ENCODE peak calls at places on chromosomes 16 and 17, in five cellular contexts. One of them, this sample, is unnamed.

GRCh38 chr16:69187891-69188451 is 1.0 kb downstream of the SNTB2 start:
- DNase-seq in GM06990: no peak
- DNase-seq in fibroblast of lung: peak
- DNase-seq in Panc1: no peak
- DNase-seq in ovary: no peak
- DNase-seq in this sample: no peak

GRCh38 chr16:88306860-88307545 is 75.8 kb upstream of the ZNF469 start:
- DNase-seq in fibroblast of lung: peak
- DNase-seq in Panc1: no peak
- DNase-seq in GM06990: no peak
- DNase-seq in ovary: peak
- DNase-seq in this sample: peak

GRCh38 chr16:49608801-49609200 is 235.2 kb downstream of the C16orf78 start:
- DNase-seq in fibroblast of lung: peak
- DNase-seq in ovary: peak
- DNase-seq in Panc1: no peak
- DNase-seq in GM06990: no peak
- DNase-seq in this sample: no peak

GRCh38 chr16:78709137-78709871 is 609.9 kb downstream of the WWOX start:
- DNase-seq in Panc1: no peak
- DNase-seq in GM06990: no peak
- DNase-seq in ovary: no peak
- DNase-seq in fibroblast of lung: no peak
- DNase-seq in this sample: no peak

GRCh38 chr17:50102164-50102991 is 7.2 kb downstream of the PDK2 start:
- DNase-seq in Panc1: no peak
- DNase-seq in ovary: peak
- DNase-seq in GM06990: no peak
- DNase-seq in fibroblast of lung: no peak
- DNase-seq in this sample: no peak

GRCh38 chr17:58006563-58006923 is 503 bp downstream of the SRSF1 start:
- DNase-seq in Panc1: no peak
- DNase-seq in GM06990: no peak
- DNase-seq in fibroblast of lung: peak
- DNase-seq in ovary: peak
- DNase-seq in this sample: no peak

GRCh38 chr16:9311303-9311954 is 220.0 kb downstream of the HAPSTR1 start:
- DNase-seq in GM06990: no peak
- DNase-seq in Panc1: no peak
- DNase-seq in ovary: no peak
- DNase-seq in fibroblast of lung: no peak
- DNase-seq in this sample: no peak

GRCh38 chr17:59829217-59830006 is 63.3 kb downstream of the TUBD1 start:
- DNase-seq in GM06990: peak
- DNase-seq in Panc1: peak
- DNase-seq in ovary: no peak
- DNase-seq in fibroblast of lung: peak
- DNase-seq in this sample: peak

GRCh38 chr16:66150691-66151090 is 215.8 kb upstream of the CDH5 start:
- DNase-seq in ovary: no peak
- DNase-seq in Panc1: no peak
- DNase-seq in GM06990: no peak
- DNase-seq in fibroblast of lung: peak
- DNase-seq in this sample: no peak

GRCh38 chr17:74356640-74357465 is 4.8 kb downstream of the BTBD17 start:
- DNase-seq in GM06990: no peak
- DNase-seq in Panc1: no peak
- DNase-seq in fibroblast of lung: no peak
- DNase-seq in ovary: no peak
- DNase-seq in this sample: no peak

GRCh38 chr17:49469831-49470568 is 25.1 kb upstream of the NGFR start:
- DNase-seq in Panc1: no peak
- DNase-seq in fibroblast of lung: no peak
- DNase-seq in ovary: no peak
- DNase-seq in GM06990: no peak
- DNase-seq in this sample: no peak

GRCh38 chr16:19771796-19772195 is 53.7 kb downstream of the IQCK start:
- DNase-seq in fibroblast of lung: no peak
- DNase-seq in GM06990: no peak
- DNase-seq in Panc1: no peak
- DNase-seq in ovary: no peak
- DNase-seq in this sample: peak

GRCh38 chr17:41683441-41684007 is 5.2 kb upstream of the EIF1 start:
- DNase-seq in ovary: no peak
- DNase-seq in GM06990: no peak
- DNase-seq in Panc1: no peak
- DNase-seq in fibroblast of lung: no peak
- DNase-seq in this sample: no peak

GRCh38 chr17:68229619-68230018 is 18.2 kb upstream of the AMZ2 start:
- DNase-seq in Panc1: no peak
- DNase-seq in fibroblast of lung: no peak
- DNase-seq in ovary: no peak
- DNase-seq in GM06990: no peak
- DNase-seq in this sample: no peak

GRCh38 chr17:66446419-66446818 is 144.0 kb downstream of the PRKCA start:
- DNase-seq in fibroblast of lung: no peak
- DNase-seq in ovary: no peak
- DNase-seq in GM06990: no peak
- DNase-seq in Panc1: no peak
- DNase-seq in this sample: no peak

GRCh38 chr17:29292071-29292991 is 1.6 kb downstream of the NUFIP2 start:
- DNase-seq in GM06990: peak
- DNase-seq in fibroblast of lung: peak
- DNase-seq in ovary: peak
- DNase-seq in Panc1: no peak
- DNase-seq in this sample: no peak

GRCh38 chr17:73210002-73210678 is 17.3 kb downstream of the COG1 start:
- DNase-seq in Panc1: no peak
- DNase-seq in fibroblast of lung: no peak
- DNase-seq in ovary: no peak
- DNase-seq in GM06990: no peak
- DNase-seq in this sample: no peak

GRCh38 chr17:45127583-45128300 is 4.6 kb downstream of the PLCD3 start:
- DNase-seq in Panc1: no peak
- DNase-seq in ovary: peak
- DNase-seq in fibroblast of lung: no peak
- DNase-seq in GM06990: no peak
- DNase-seq in this sample: no peak

GRCh38 chr17:70345061-70345460 is 175.7 kb downstream of the KCNJ2 start:
- DNase-seq in Panc1: no peak
- DNase-seq in GM06990: no peak
- DNase-seq in ovary: no peak
- DNase-seq in fibroblast of lung: no peak
- DNase-seq in this sample: no peak

GRCh38 chr16:15704545-15704987 is 54.5 kb downstream of the NDE1 start:
- DNase-seq in Panc1: peak
- DNase-seq in fibroblast of lung: peak
- DNase-seq in GM06990: no peak
- DNase-seq in ovary: peak
- DNase-seq in this sample: no peak

GRCh38 chr16:67943619-67944503 is at the start of gene LCAT:
- DNase-seq in fibroblast of lung: peak
- DNase-seq in ovary: peak
- DNase-seq in Panc1: no peak
- DNase-seq in GM06990: peak
- DNase-seq in this sample: no peak

GRCh38 chr17:62017496-62017895 is 47.6 kb downstream of the MED13 start:
- DNase-seq in GM06990: no peak
- DNase-seq in ovary: no peak
- DNase-seq in fibroblast of lung: peak
- DNase-seq in Panc1: no peak
- DNase-seq in this sample: peak

GRCh38 chr16:19912445-19913305 is 28.0 kb upstream of the GPRC5B start:
- DNase-seq in GM06990: no peak
- DNase-seq in ovary: no peak
- DNase-seq in Panc1: no peak
- DNase-seq in fibroblast of lung: peak
- DNase-seq in this sample: peak

GRCh38 chr16:56436258-56436657 is 10.9 kb upstream of the AMFR start:
- DNase-seq in Panc1: no peak
- DNase-seq in ovary: no peak
- DNase-seq in GM06990: no peak
- DNase-seq in fibroblast of lung: no peak
- DNase-seq in this sample: no peak

GRCh38 chr17:69404398-69404797 is 10.1 kb upstream of the MAP2K6 start:
- DNase-seq in GM06990: no peak
- DNase-seq in Panc1: no peak
- DNase-seq in fibroblast of lung: peak
- DNase-seq in ovary: no peak
- DNase-seq in this sample: no peak

GRCh38 chr17:28693866-28694265 is 17.8 kb downstream of the PROCA1 start:
- DNase-seq in ovary: no peak
- DNase-seq in fibroblast of lung: no peak
- DNase-seq in Panc1: no peak
- DNase-seq in GM06990: no peak
- DNase-seq in this sample: no peak

GRCh38 chr17:43908111-43908721 is 880 bp upstream of the MPP2 start:
- DNase-seq in fibroblast of lung: peak
- DNase-seq in Panc1: no peak
- DNase-seq in ovary: peak
- DNase-seq in GM06990: no peak
- DNase-seq in this sample: no peak

GRCh38 chr17:19399750-19400450 is 11.1 kb upstream of the RNF112 start:
- DNase-seq in GM06990: no peak
- DNase-seq in Panc1: no peak
- DNase-seq in ovary: no peak
- DNase-seq in fibroblast of lung: no peak
- DNase-seq in this sample: no peak

GRCh38 chr16:86151372-86151950 is 252.5 kb downstream of the IRF8 start:
- DNase-seq in GM06990: no peak
- DNase-seq in fibroblast of lung: no peak
- DNase-seq in ovary: no peak
- DNase-seq in Panc1: no peak
- DNase-seq in this sample: no peak

GRCh38 chr16:86142801-86143236 is 243.9 kb downstream of the IRF8 start:
- DNase-seq in fibroblast of lung: no peak
- DNase-seq in Panc1: no peak
- DNase-seq in GM06990: no peak
- DNase-seq in ovary: no peak
- DNase-seq in this sample: no peak

GRCh38 chr16:86150646-86151371 is 251.8 kb downstream of the IRF8 start:
- DNase-seq in ovary: no peak
- DNase-seq in GM06990: no peak
- DNase-seq in Panc1: no peak
- DNase-seq in fibroblast of lung: no peak
- DNase-seq in this sample: no peak

GRCh38 chr16:86143666-86144065 is 244.7 kb downstream of the IRF8 start:
- DNase-seq in Panc1: no peak
- DNase-seq in GM06990: no peak
- DNase-seq in fibroblast of lung: no peak
- DNase-seq in ovary: no peak
- DNase-seq in this sample: no peak

GRCh38 chr16:86145669-86146068 is 246.7 kb downstream of the IRF8 start:
- DNase-seq in Panc1: no peak
- DNase-seq in GM06990: no peak
- DNase-seq in fibroblast of lung: no peak
- DNase-seq in ovary: no peak
- DNase-seq in this sample: no peak
- H3K4me3 ChIP-seq in Panc1: no peak
- H3K4me3 ChIP-seq in GM06990: no peak
- H3K4me3 ChIP-seq in fibroblast of lung: no peak
- H3K4me3 ChIP-seq in ovary: no peak
- H3K4me3 ChIP-seq in this sample: no peak

GRCh38 chr16:58337090-58337444 is 42.2 kb upstream of the PRSS54 start:
- DNase-seq in ovary: no peak
- DNase-seq in GM06990: no peak
- DNase-seq in fibroblast of lung: no peak
- DNase-seq in Panc1: no peak
- DNase-seq in this sample: no peak
- H3K4me3 ChIP-seq in ovary: peak
- H3K4me3 ChIP-seq in GM06990: no peak
- H3K4me3 ChIP-seq in fibroblast of lung: peak
- H3K4me3 ChIP-seq in Panc1: peak
- H3K4me3 ChIP-seq in this sample: peak

GRCh38 chr17:7834891-7835817 is 1.1 kb downstream of the KDM6B start:
- DNase-seq in Panc1: peak
- DNase-seq in fibroblast of lung: peak
- DNase-seq in ovary: peak
- DNase-seq in GM06990: peak
- DNase-seq in this sample: peak

GRCh38 chr17:7832431-7832830 is 1.6 kb upstream of the KDM6B start:
- DNase-seq in ovary: no peak
- DNase-seq in GM06990: no peak
- DNase-seq in fibroblast of lung: no peak
- DNase-seq in Panc1: no peak
- DNase-seq in this sample: no peak

GRCh38 chr17:7834554-7834890 is 505 bp downstream of the KDM6B start:
- DNase-seq in GM06990: peak
- DNase-seq in fibroblast of lung: peak
- DNase-seq in ovary: peak
- DNase-seq in Panc1: no peak
- DNase-seq in this sample: no peak

GRCh38 chr17:7833795-7834553 is at the start of gene KDM6B:
- DNase-seq in ovary: peak
- DNase-seq in Panc1: no peak
- DNase-seq in GM06990: peak
- DNase-seq in fibroblast of lung: peak
- DNase-seq in this sample: no peak

GRCh38 chr17:7833011-7833794 is 814 bp upstream of the KDM6B start:
- DNase-seq in Panc1: no peak
- DNase-seq in fibroblast of lung: no peak
- DNase-seq in ovary: peak
- DNase-seq in GM06990: no peak
- DNase-seq in this sample: no peak
- H3K4me3 ChIP-seq in Panc1: peak
- H3K4me3 ChIP-seq in fibroblast of lung: peak
- H3K4me3 ChIP-seq in ovary: peak
- H3K4me3 ChIP-seq in GM06990: peak
- H3K4me3 ChIP-seq in this sample: peak

DNA sequence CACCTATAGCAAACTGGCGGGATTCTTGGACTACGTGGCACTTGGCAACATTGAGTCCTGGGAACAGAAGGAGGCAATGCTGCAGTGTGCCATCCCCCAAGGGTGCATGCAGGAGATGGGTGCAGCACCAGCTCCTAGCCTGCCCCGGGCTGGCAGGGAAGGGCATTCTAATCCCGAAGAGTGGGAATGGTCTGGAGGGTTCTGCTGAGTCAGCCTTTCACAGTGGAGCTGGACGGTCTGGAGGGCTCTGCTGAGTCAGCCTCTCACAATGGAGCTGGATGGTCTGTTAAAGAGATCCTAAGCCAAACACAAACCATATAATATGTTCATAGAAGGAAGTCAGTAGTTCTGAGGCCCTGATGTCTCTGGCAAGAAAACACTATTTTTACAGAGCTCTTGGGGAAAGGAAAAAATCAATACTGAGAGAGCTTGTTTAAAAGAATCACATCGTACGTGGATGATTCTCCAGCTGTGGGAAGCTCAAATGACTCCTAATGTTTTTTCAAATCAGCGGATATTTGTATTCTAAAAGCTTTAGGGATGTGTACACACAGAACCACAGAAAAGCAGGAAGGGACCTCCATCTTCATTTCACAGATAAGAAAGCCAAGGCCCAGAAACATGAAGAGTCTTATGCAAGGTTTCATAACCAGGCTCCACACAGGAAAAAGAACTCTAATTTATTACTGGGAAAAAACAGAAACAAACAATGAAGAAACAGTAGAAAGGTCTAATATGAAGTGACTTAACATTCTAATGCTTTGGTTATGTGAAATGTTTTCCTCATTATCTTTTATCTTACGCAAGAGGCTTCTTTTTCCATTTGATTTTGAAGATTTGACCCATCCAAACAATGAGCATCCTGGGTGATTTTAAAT is 176.3 kb downstream of the VPS53 start:
- DNase-seq in ovary: no peak
- DNase-seq in Panc1: no peak
- DNase-seq in fibroblast of lung: peak
- DNase-seq in GM06990: no peak
- DNase-seq in this sample: no peak
- H3K4me3 ChIP-seq in ovary: no peak
- H3K4me3 ChIP-seq in Panc1: no peak
- H3K4me3 ChIP-seq in fibroblast of lung: no peak
- H3K4me3 ChIP-seq in GM06990: no peak
- H3K4me3 ChIP-seq in this sample: no peak

This sample was measured in skeletal muscle cell.